ENCODE peak calls at places on chromosome 21, in nine cellular contexts. W is mesenchymal stem cell; G is heart right ventricle; X is CD4-positive, alpha-beta memory T cell; D is BJ; F is keratinocyte; M is small intestine; O is MG63; L is Karpas-422. Z is an unnamed sample.

GRCh38 chr21:28642891-28643290 is 349.8 kb downstream of the LTN1 start:
- DNase-seq in X (no peak), L (peak), M (no peak), D (no peak), W (no peak), F (no peak), O (no peak), G (no peak), Z (no peak)

GRCh38 chr21:17726047-17726446 is 93.1 kb downstream of the C21orf91 start:
- DNase-seq in O (no peak), M (no peak), D (no peak), F (no peak), X (no peak), W (peak), L (no peak), G (no peak), Z (no peak)

GRCh38 chr21:25573409-25574206 is 33.7 kb downstream of the MRPL39 start:
- DNase-seq in F (peak), G (no peak), W (peak), M (peak), X (peak), L (no peak), O (peak), D (peak), Z (peak)

GRCh38 chr21:28781602-28782274 is 210.9 kb downstream of the LTN1 start:
- DNase-seq in X (no peak), M (peak), L (peak), O (no peak), W (peak), D (no peak), F (no peak), G (no peak), Z (peak)

GRCh38 chr21:42627527-42628289 is 25.7 kb upstream of the PDE9A start:
- DNase-seq in W (no peak), D (no peak), G (peak), X (no peak), O (no peak), M (peak), L (no peak), F (no peak), Z (no peak)

GRCh38 chr21:42837421-42838211 is 41.7 kb downstream of the WDR4 start:
- DNase-seq in X (no peak), L (no peak), M (no peak), D (no peak), W (no peak), F (no peak), O (no peak), G (no peak), Z (no peak)

GRCh38 chr21:46125846-46126301 is 28.0 kb downstream of the COL6A2 start:
- DNase-seq in M (no peak), F (no peak), O (no peak), G (peak), D (no peak), W (no peak), L (no peak), X (no peak), Z (no peak)

GRCh38 chr21:15445327-15445726 is 284.5 kb upstream of the USP25 start:
- DNase-seq in D (no peak), G (no peak), O (no peak), L (no peak), F (no peak), X (no peak), W (no peak), M (no peak), Z (no peak)

GRCh38 chr21:42513151-42513984 is at the start of gene SLC37A1:
- DNase-seq in W (no peak), O (peak), X (peak), F (no peak), G (peak), M (peak), D (no peak), L (peak), Z (no peak)

GRCh38 chr21:37435120-37435519 is 68.5 kb downstream of the DYRK1A start:
- DNase-seq in M (peak), D (peak), O (no peak), F (no peak), X (peak), L (peak), G (no peak), W (peak), Z (peak)

GRCh38 chr21:14353712-14354111 is 29.2 kb downstream of the HSPA13 start:
- DNase-seq in G (no peak), D (no peak), X (no peak), O (no peak), W (no peak), L (no peak), M (no peak), F (no peak), Z (no peak)

GRCh38 chr21:28794341-28794970 is 198.2 kb downstream of the LTN1 start:
- DNase-seq in L (no peak), O (no peak), F (no peak), X (no peak), D (no peak), G (no peak), M (no peak), W (no peak), Z (no peak)

GRCh38 chr21:17390575-17390974 is 122.3 kb upstream of the CXADR start:
- DNase-seq in O (no peak), L (no peak), G (no peak), X (no peak), D (no peak), F (no peak), W (no peak), M (no peak), Z (no peak)

GRCh38 chr21:42308914-42309752 is 6.1 kb downstream of the TFF3 start:
- DNase-seq in W (no peak), L (no peak), O (no peak), X (peak), G (no peak), D (no peak), F (no peak), M (no peak), Z (no peak)

GRCh38 chr21:25494804-25495203 is 112.5 kb downstream of the MRPL39 start:
- DNase-seq in L (no peak), F (no peak), G (no peak), M (no peak), W (no peak), O (no peak), D (no peak), X (no peak), Z (no peak)

GRCh38 chr21:20004353-20004752 is 993.9 kb upstream of the NCAM2 start:
- DNase-seq in X (no peak), O (no peak), L (no peak), D (no peak), G (no peak), F (no peak), W (peak), M (no peak), Z (no peak)

GRCh38 chr21:18655927-18656326 is 252.3 kb upstream of the TMPRSS15 start:
- DNase-seq in O (no peak), F (no peak), D (no peak), M (no peak), L (no peak), X (no peak), W (peak), G (no peak), Z (no peak)

GRCh38 chr21:21897275-21897883 is 899.2 kb downstream of the NCAM2 start:
- DNase-seq in D (no peak), M (no peak), O (peak), F (no peak), X (no peak), W (no peak), L (no peak), G (no peak), Z (no peak)

GRCh38 chr21:18369115-18369514 is 34.5 kb downstream of the TMPRSS15 start:
- DNase-seq in F (no peak), D (no peak), M (peak), O (peak), W (peak), L (peak), X (no peak), G (no peak), Z (no peak)

GRCh38 chr21:26966978-26967913 is at the start of gene ADAMTS5:
- DNase-seq in L (no peak), F (no peak), O (peak), X (no peak), W (peak), D (no peak), G (peak), M (no peak), Z (peak)

GRCh38 chr21:18499761-18500376 is 96.3 kb upstream of the TMPRSS15 start:
- DNase-seq in G (no peak), L (peak), M (peak), O (peak), F (no peak), D (no peak), X (no peak), W (peak), Z (peak)

GRCh38 chr21:16302851-16303282 is 573.1 kb downstream of the USP25 start:
- DNase-seq in X (no peak), M (no peak), G (no peak), O (peak), W (peak), D (no peak), L (no peak), F (no peak), Z (peak)

GRCh38 chr21:36478941-36479340 is 981 bp downstream of the CLDN14 start:
- DNase-seq in X (no peak), L (no peak), G (no peak), M (no peak), W (no peak), D (no peak), O (no peak), F (no peak), Z (peak)

GRCh38 chr21:46349134-46349760 is 25.3 kb downstream of the PCNT start:
- DNase-seq in L (no peak), F (no peak), X (no peak), G (no peak), O (no peak), M (no peak), W (no peak), D (no peak), Z (no peak)

GRCh38 chr21:37367301-37367757 is 756 bp downstream of the DYRK1A start:
- DNase-seq in F (no peak), W (no peak), G (no peak), L (no peak), D (no peak), X (peak), O (no peak), M (no peak), Z (no peak)

GRCh38 chr21:42521805-42522204 is 8.2 kb downstream of the SLC37A1 start:
- DNase-seq in M (no peak), W (no peak), O (no peak), X (no peak), L (no peak), G (no peak), D (no peak), F (no peak), Z (no peak)

GRCh38 chr21:28342229-28342810 is 650.4 kb downstream of the LTN1 start:
- DNase-seq in F (no peak), L (no peak), M (no peak), D (no peak), W (no peak), G (no peak), X (no peak), O (no peak), Z (no peak)

GRCh38 chr21:36929622-36930021 is 36.8 kb downstream of the HLCS start:
- DNase-seq in M (peak), G (no peak), X (no peak), W (no peak), O (peak), D (no peak), L (no peak), F (no peak), Z (no peak)

GRCh38 chr21:46498335-46499050 is 39.8 kb downstream of the DIP2A start:
- DNase-seq in L (no peak), O (no peak), X (no peak), F (no peak), G (no peak), D (no peak), W (peak), M (no peak), Z (peak)

GRCh38 chr21:43024737-43025136 is 50.4 kb downstream of the PKNOX1 start:
- DNase-seq in M (no peak), F (no peak), W (no peak), D (no peak), L (peak), X (no peak), O (no peak), G (no peak), Z (no peak)

GRCh38 chr21:43294194-43294902 is 125.5 kb downstream of the CRYAA start:
- DNase-seq in O (no peak), X (no peak), F (no peak), D (no peak), M (no peak), L (peak), G (peak), W (no peak), Z (no peak)

GRCh38 chr21:36861924-36862323 is 104.5 kb downstream of the HLCS start:
- DNase-seq in D (no peak), W (no peak), L (no peak), F (no peak), G (no peak), M (no peak), O (no peak), X (no peak), Z (no peak)

GRCh38 chr21:46266946-46267345 is 18.5 kb downstream of the MCM3AP start:
- DNase-seq in F (no peak), X (no peak), G (no peak), O (no peak), D (no peak), W (no peak), M (no peak), L (no peak), Z (no peak)

GRCh38 chr21:34864370-34865209 is 184.5 kb downstream of the RUNX1 start:
- DNase-seq in W (no peak), D (no peak), L (no peak), F (no peak), O (no peak), X (no peak), M (no peak), G (no peak), Z (no peak)

GRCh38 chr21:34870246-34870645 is 178.9 kb downstream of the RUNX1 start:
- DNase-seq in F (no peak), L (no peak), O (no peak), D (no peak), X (no peak), G (no peak), W (no peak), M (no peak), Z (no peak)

GRCh38 chr21:34865922-34866271 is 183.2 kb downstream of the RUNX1 start:
- DNase-seq in M (no peak), L (peak), W (peak), X (no peak), O (no peak), D (no peak), F (no peak), G (no peak), Z (no peak)

GRCh38 chr21:34869541-34869940 is 179.6 kb downstream of the RUNX1 start:
- DNase-seq in F (no peak), X (no peak), G (no peak), W (no peak), O (no peak), L (no peak), M (no peak), D (no peak), Z (no peak)

GRCh38 chr21:34867785-34868184 is 181.3 kb downstream of the RUNX1 start:
- DNase-seq in O (no peak), M (no peak), G (no peak), X (no peak), D (no peak), L (no peak), F (no peak), W (no peak), Z (no peak)
- H3K4me3 ChIP-seq in O (no peak), M (no peak), G (no peak), X (no peak), D (no peak), L (no peak), F (no peak), W (no peak), Z (no peak)

GRCh38 chr21:45095505-45095904 is 21.1 kb downstream of the ADARB1 start:
- DNase-seq in O (no peak), M (no peak), D (no peak), F (no peak), G (no peak), X (no peak), W (no peak), L (no peak), Z (no peak)

GRCh38 chr21:45096216-45096615 is 21.8 kb downstream of the ADARB1 start:
- DNase-seq in O (no peak), X (no peak), G (no peak), M (no peak), L (no peak), F (no peak), D (no peak), W (no peak), Z (no peak)

GRCh38 chr21:45091540-45092322 is 17.4 kb downstream of the ADARB1 start:
- DNase-seq in X (no peak), G (no peak), O (no peak), L (no peak), M (no peak), F (no peak), W (no peak), D (no peak), Z (no peak)

GRCh38 chr21:45094412-45094811 is 20.0 kb downstream of the ADARB1 start:
- DNase-seq in L (no peak), D (no peak), M (no peak), W (no peak), F (no peak), O (no peak), G (no peak), X (no peak), Z (no peak)

GRCh38 chr21:45093064-45093532 is 18.7 kb downstream of the ADARB1 start:
- DNase-seq in M (peak), O (no peak), W (no peak), G (peak), X (no peak), F (no peak), D (no peak), L (no peak), Z (no peak)
- H3K4me3 ChIP-seq in M (no peak), O (no peak), W (no peak), G (peak), X (no peak), F (no peak), D (no peak), L (no peak), Z (no peak)

DNA sequence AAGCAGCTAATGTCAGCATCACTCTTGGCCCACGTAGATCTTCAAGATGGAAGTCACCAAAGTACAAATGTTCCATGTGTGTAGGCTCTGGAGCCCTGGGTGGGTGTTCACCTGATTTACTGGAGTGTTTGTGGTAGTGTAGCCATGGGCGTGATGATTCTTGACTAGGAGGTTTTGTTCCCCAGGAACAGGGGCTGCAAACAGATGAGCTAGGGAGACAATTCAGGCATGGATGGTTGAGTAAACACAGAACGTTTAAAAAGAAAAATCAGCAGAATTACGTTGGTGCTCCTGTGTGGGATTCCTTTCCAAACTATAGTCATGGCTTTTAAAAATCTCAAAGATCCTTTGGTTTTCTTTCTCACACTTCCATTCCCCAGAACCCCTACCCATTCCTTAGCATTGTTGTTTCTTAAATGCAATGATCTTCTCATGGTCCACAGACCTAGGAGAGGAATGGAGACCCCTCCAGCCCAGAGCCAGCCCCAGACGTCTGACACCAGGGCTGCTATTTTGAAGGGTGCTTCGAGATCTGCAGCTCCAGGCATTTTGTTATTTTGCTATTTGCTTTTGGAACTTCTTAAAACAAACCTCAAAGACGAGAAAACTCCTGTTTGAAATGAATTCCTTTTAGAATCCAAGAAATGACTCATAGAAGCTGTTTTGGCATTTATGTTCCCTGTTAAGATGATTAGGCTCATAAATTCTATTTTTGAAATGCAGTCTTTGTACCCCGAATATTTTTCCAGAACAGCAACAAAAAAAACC is 115.1 kb downstream of the ETS2 start:
- DNase-seq in W (peak), G (no peak), D (peak), L (no peak), M (no peak), X (no peak), F (no peak), O (peak), Z (no peak)
- H3K4me3 ChIP-seq in W (no peak), G (no peak), D (no peak), L (no peak), M (no peak), X (no peak), F (no peak), O (no peak), Z (no peak)

GRCh38 chr21:41068411-41069304 is 99.3 kb upstream of the BACE2 start:
- DNase-seq in M (peak), D (no peak), X (peak), W (no peak), O (peak), G (peak), L (peak), F (peak), Z (peak)
- H3K4me3 ChIP-seq in M (no peak), D (no peak), X (no peak), W (no peak), O (peak), G (peak), L (no peak), F (no peak), Z (no peak)

DNA sequence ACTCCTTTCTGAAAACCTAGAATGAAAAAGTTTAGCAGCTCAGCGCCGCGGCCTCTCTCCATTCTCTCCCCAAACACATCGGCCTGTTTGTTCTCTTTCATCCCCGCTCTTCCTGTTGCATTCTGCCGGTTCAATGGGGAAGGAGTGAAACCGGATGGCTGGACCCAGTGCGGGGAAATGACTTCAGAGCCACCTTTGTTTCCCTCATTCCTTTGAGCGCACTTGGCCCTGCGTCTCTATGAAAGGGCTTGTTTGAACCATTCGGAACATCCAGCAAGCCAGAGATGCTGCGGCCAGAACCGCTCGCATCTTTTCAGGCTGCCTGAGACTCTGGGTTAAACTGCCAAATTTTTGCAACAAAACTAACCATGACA is 5.3 kb upstream of the OLIG1 start:
- DNase-seq in X (no peak), O (no peak), F (no peak), G (no peak), D (no peak), W (no peak), M (no peak), L (no peak), Z (no peak)
- H3K4me3 ChIP-seq in X (no peak), O (no peak), F (no peak), G (no peak), D (no peak), W (no peak), M (no peak), L (no peak), Z (no peak)